ENCODE peak calls at places on chromosome 10, in four cellular contexts. D is T-helper 2 cell treated with Interferon-gamma antibody and Interleukin-4, amounts not matched to agents 5 μg/mL and 100 μg/mL, for 36 hours; G is ureter; M is D341Med. E is an unnamed sample.

GRCh38 chr10:18713077-18713476 is 53.8 kb downstream of the ARL5B start:
- DNase-seq in D (no peak), G (no peak), M (no peak), E (no peak)

GRCh38 chr10:103652599-103653281 is 159.2 kb downstream of the NEURL1 start:
- DNase-seq in D (no peak), G (no peak), M (no peak), E (no peak)

GRCh38 chr10:79979310-79979972 is 30.5 kb upstream of the SFTPD start:
- DNase-seq in D (no peak), G (no peak), M (no peak), E (peak)

GRCh38 chr10:85786401-85786899 is 580.1 kb downstream of the GRID1 start:
- DNase-seq in D (no peak), G (no peak), M (no peak), E (no peak)

GRCh38 chr10:14302035-14302434 is 28.7 kb downstream of the FRMD4A start:
- DNase-seq in D (no peak), G (no peak), M (no peak), E (no peak)

GRCh38 chr10:14750900-14751575 is 23.7 kb downstream of the FAM107B start:
- DNase-seq in D (no peak), G (no peak), M (no peak), E (no peak)

GRCh38 chr10:94279835-94280709 is 82.7 kb downstream of the NOC3L start:
- DNase-seq in D (peak), G (peak), M (peak), E (peak)

GRCh38 chr10:133370026-133370786 is 2.9 kb downstream of the ECHS1 start:
- DNase-seq in D (no peak), G (no peak), M (no peak), E (no peak)

GRCh38 chr10:7513455-7513854 is 102.6 kb upstream of the SFMBT2 start:
- DNase-seq in D (no peak), G (no peak), M (no peak), E (no peak)

E was measured in stomach.